ENCODE peak calls at places on chromosomes 6 and 20, in ten cellular contexts. C is GM23248, L is esophagus squamous epithelium, B is MM.1S, G is cardiac muscle cell, E is NT2/D1, W is HCT116, R is GM23338, H is bronchial epithelial cell, U is Panc1. P is an unnamed sample.

GRCh38 chr6:14966111-14966901 is 279.6 kb upstream of the JARID2 start:
- DNase-seq in C (peak; percentile 55), L (no peak), B (no peak), G (no peak), E (no peak), W (no peak), R (peak; percentile 63), H (peak; percentile 32), U (no peak), P (no peak)

GRCh38 chr20:61639200-61639599 is 387.1 kb downstream of the CDH4 start:
- DNase-seq in C (peak; percentile 48), L (no peak), B (no peak), G (no peak), E (no peak), W (no peak), R (no peak), H (peak; percentile 20), U (no peak), P (no peak)

GRCh38 chr6:150025201-150025917 is at the start of gene RAET1L:
- DNase-seq in C (peak; percentile 91), L (no peak), B (no peak), G (no peak), E (no peak), W (peak; percentile 65), R (peak; percentile 43), H (peak; percentile 90), U (no peak), P (no peak)

GRCh38 chr6:71190809-71191208 is 97.8 kb upstream of the OGFRL1 start:
- DNase-seq in C (peak; percentile 74), L (no peak), B (peak; percentile 22), G (peak; percentile 18), E (no peak), W (no peak), R (peak; percentile 51), H (peak; percentile 39), U (no peak), P (no peak)

GRCh38 chr6:56959938-56960337 is 5.0 kb downstream of the BEND6 start:
- DNase-seq in C (peak; percentile 86), L (no peak), B (no peak), G (no peak), E (no peak), W (no peak), R (no peak), H (peak; percentile 85), U (peak; percentile 41), P (no peak)

GRCh38 chr6:91782789-91783188 is 1195.9 kb upstream of the MAP3K7 start:
- DNase-seq in C (no peak), L (no peak), B (no peak), G (no peak), E (no peak), W (no peak), R (no peak), H (peak; percentile 20), U (no peak), P (peak; percentile 78)

GRCh38 chr6:1908784-1909183 is 299.1 kb downstream of the FOXC1 start:
- DNase-seq in C (no peak), L (no peak), B (no peak), G (no peak), E (no peak), W (no peak), R (no peak), H (no peak), U (no peak), P (no peak)

GRCh38 chr6:158019416-158019815 is 37.8 kb downstream of the SYNJ2 start:
- DNase-seq in C (no peak), L (no peak), B (no peak), G (no peak), E (no peak), W (no peak), R (no peak), H (no peak), U (no peak), P (no peak)

GRCh38 chr6:148947621-148948444 is 201.0 kb downstream of the UST start:
- DNase-seq in C (peak; percentile 81), L (no peak), B (peak; percentile 54), G (peak; percentile 89), E (peak; percentile 74), W (peak; percentile 60), R (peak; percentile 95), H (peak; percentile 75), U (peak; percentile 55), P (peak; percentile 58)

GRCh38 chr6:131952886-131953509 is 1.8 kb upstream of the CCN2 start:
- DNase-seq in C (no peak), L (no peak), B (no peak), G (no peak), E (peak; percentile 47), W (no peak), R (peak; percentile 87), H (no peak), U (no peak), P (no peak)

GRCh38 chr6:33481192-33481591 is 26.8 kb downstream of the ZBTB9 start:
- DNase-seq in C (no peak), L (no peak), B (no peak), G (no peak), E (no peak), W (peak; percentile 6), R (no peak), H (peak; percentile 9), U (no peak), P (no peak)

GRCh38 chr20:53961527-53961926 is 108.9 kb downstream of the BCAS1 start:
- DNase-seq in C (no peak), L (no peak), B (peak; percentile 56), G (no peak), E (no peak), W (no peak), R (peak; percentile 10), H (no peak), U (no peak), P (no peak)

GRCh38 chr6:33570806-33571636 is 9.1 kb downstream of the BAK1 start:
- DNase-seq in C (peak; percentile 90), L (peak; percentile 47), B (peak; percentile 98), G (peak; percentile 86), E (no peak), W (peak; percentile 31), R (peak; percentile 88), H (no peak), U (no peak), P (no peak)

GRCh38 chr20:22619272-22619671 is 34.9 kb upstream of the FOXA2 start:
- DNase-seq in C (no peak), L (no peak), B (no peak), G (no peak), E (no peak), W (no peak), R (no peak), H (peak; percentile 78), U (no peak), P (no peak)

GRCh38 chr6:42742116-42742894 is 3.6 kb downstream of the TBCC start:
- DNase-seq in C (peak; percentile 49), L (no peak), B (no peak), G (no peak), E (no peak), W (no peak), R (no peak), H (peak; percentile 65), U (no peak), P (no peak)

GRCh38 chr6:107517274-107517673 is 27.4 kb downstream of the SOBP start:
- DNase-seq in C (no peak), L (no peak), B (no peak), G (no peak), E (no peak), W (no peak), R (no peak), H (no peak), U (no peak), P (no peak)
- H3K36me3 ChIP-seq in C (no peaks in the 10 kb centered on the region), L (no peaks in the 10 kb centered on the region), B (no peaks in the 10 kb centered on the region), G (peaks cover 7% of the 10 kb centered on the region), E (no peaks in the 10 kb centered on the region), W (no peaks in the 10 kb centered on the region), R (no peaks in the 10 kb centered on the region), H (no peaks in the 10 kb centered on the region), U (no peaks in the 10 kb centered on the region), P (peaks cover 15% of the 10 kb centered on the region)

GRCh38 chr6:121441477-121441876 is 6.0 kb downstream of the GJA1 start:
- DNase-seq in C (no peak), L (no peak), B (no peak), G (no peak), E (no peak), W (no peak), R (no peak), H (no peak), U (no peak), P (no peak)
- H3K36me3 ChIP-seq in C (peaks cover 3% of the 10 kb centered on the region), L (no peaks in the 10 kb centered on the region), B (no peaks in the 10 kb centered on the region), G (no peaks in the 10 kb centered on the region), E (peaks cover 68% of the 10 kb centered on the region), W (no peaks in the 10 kb centered on the region), R (peaks cover 17% of the 10 kb centered on the region), H (peaks cover 3% of the 10 kb centered on the region), U (no peaks in the 10 kb centered on the region), P (peaks cover 28% of the 10 kb centered on the region)

DNA sequence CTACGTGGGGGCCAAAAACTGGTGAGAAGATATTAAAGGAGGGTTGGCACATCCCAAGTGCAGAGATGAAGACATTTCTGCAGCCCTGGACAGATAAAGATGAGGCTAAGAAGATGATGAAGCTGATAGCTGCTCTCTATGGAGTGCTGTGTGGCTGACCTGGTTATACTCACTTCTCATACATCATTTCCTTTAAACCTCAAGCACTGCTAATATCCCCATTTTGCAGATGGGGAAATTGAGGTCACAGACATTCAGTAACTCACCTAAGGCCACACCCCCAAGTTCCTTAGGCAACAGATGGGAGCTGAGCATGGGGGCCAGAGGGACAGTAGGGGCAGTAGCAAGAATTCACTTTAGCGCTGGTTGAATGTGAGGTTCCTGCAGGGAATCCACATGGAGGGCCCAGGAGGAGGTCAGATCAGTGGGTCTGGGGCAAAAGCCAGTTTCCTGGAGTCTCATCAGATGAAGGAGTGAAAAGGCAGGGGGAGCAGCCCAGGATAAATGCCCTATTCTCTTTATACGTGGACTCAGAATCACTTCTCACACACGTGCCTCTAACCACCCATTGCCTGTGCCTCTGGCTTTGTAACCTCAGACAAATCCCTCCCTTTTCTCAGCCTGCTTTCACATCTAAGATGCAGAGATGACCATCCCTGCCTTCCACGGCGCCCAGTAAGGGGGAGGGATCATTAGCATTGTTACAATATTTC is 125.8 kb downstream of the NFATC2 start:
- DNase-seq in C (no peak), L (no peak), B (no peak), G (no peak), E (no peak), W (no peak), R (no peak), H (no peak), U (no peak), P (no peak)
- H3K36me3 ChIP-seq in C (no peaks in the 10 kb centered on the region), L (no peaks in the 10 kb centered on the region), B (no peaks in the 10 kb centered on the region), G (peaks cover 9% of the 10 kb centered on the region), E (no peaks in the 10 kb centered on the region), W (no peaks in the 10 kb centered on the region), R (no peaks in the 10 kb centered on the region), H (no peaks in the 10 kb centered on the region), U (no peaks in the 10 kb centered on the region), P (no peaks in the 10 kb centered on the region)

DNA sequence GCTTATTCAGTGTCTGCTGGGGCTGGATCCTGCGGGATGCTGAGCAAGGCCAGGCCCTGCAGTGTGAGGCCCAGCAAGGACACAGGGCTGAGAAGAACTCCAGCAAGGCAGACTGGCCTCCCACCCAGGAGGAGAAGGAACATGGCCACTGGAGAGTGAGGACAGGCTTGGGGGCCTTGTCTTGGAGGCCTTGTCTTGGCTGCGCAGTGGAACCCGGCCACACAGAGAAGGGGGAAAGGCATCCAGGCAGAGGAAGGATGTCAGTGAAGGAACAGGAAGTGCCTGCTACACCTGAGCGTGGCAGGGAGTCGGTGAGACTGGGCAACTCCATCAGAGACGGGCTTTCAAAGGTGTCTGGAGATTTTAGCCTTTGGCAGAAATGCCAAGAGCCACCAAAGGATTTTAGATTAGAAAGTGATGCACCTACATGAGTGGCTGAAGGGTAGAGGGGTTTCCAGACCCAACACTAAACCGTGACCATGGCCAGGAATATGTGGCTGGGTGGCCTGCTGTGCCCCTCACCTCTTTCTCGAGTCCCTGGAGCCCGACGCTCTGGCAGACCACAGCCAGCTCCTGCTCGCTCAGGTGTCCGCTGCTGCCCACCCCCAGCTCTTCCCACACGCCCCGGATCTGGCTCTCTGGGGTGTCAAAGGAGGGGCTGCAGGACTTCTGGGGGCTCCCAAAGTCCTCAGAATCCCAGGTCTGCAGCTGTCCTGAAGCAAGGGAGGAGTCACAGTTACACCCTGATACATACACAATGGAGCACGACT is 80.8 kb downstream of the NINL start:
- DNase-seq in C (no peak), L (no peak), B (no peak), G (no peak), E (no peak), W (no peak), R (no peak), H (no peak), U (no peak), P (no peak)
- H3K36me3 ChIP-seq in C (no peaks in the 10 kb centered on the region), L (no peaks in the 10 kb centered on the region), B (no peaks in the 10 kb centered on the region), G (peaks cover 30% of the 10 kb centered on the region), E (peaks cover 86% of the 10 kb centered on the region), W (no peaks in the 10 kb centered on the region), R (peaks cover 8% of the 10 kb centered on the region), H (peaks cover 3% of the 10 kb centered on the region), U (peaks cover 3% of the 10 kb centered on the region), P (peaks cover 37% of the 10 kb centered on the region)